ENCODE peak calls at places on chromosomes 4 and X, in seven cellular contexts. J, A, W, P, B, F and Z are unnamed samples.

GRCh38 chrX:23660766-23661132 is 6.5 kb upstream of the PRDX4 start:
- DNase-seq in J (no peak), W (no peak), F (no peak), A (no peak), B (no peak), P (no peak), Z (no peak)

GRCh38 chr4:119692001-119692400 is 63.4 kb upstream of the PDE5A start:
- DNase-seq in A (no peak), W (no peak), J (no peak), P (no peak), B (no peak), F (no peak), Z (no peak)

GRCh38 chr4:14792702-14793227 is 209.5 kb upstream of the CPEB2 start:
- DNase-seq in W (no peak), B (no peak), J (no peak), F (no peak), A (no peak), P (no peak), Z (no peak)

GRCh38 chrX:31166416-31166815 is 94.6 kb upstream of the FTHL17 start:
- DNase-seq in B (no peak), F (no peak), J (no peak), A (no peak), P (no peak), W (no peak), Z (no peak)

GRCh38 chrX:132861076-132861475 is 97.4 kb downstream of the HS6ST2 start:
- DNase-seq in F (no peak), W (no peak), B (no peak), J (no peak), P (no peak), A (no peak), Z (no peak)

GRCh38 chr4:101346562-101347266 is 612 bp downstream of the PPP3CA start:
- DNase-seq in J (peak), A (peak), P (peak), W (no peak), F (no peak), B (peak), Z (peak)

GRCh38 chr4:182593864-182594263 is 323.3 kb downstream of the DCTD start:
- DNase-seq in F (no peak), W (no peak), B (no peak), J (no peak), P (no peak), A (no peak), Z (no peak)

GRCh38 chrX:68409154-68409553 is 24.1 kb downstream of the OPHN1 start:
- DNase-seq in P (no peak), J (no peak), W (no peak), B (no peak), F (no peak), A (no peak), Z (no peak)

GRCh38 chrX:53239474-53239873 is 14.5 kb upstream of the KDM5C start:
- DNase-seq in B (peak), W (no peak), J (peak), P (peak), A (no peak), F (no peak), Z (no peak)

GRCh38 chrX:116290359-116290758 is 119.8 kb downstream of the AGTR2 start:
- DNase-seq in J (no peak), W (no peak), B (no peak), F (no peak), A (no peak), P (no peak), Z (no peak)

GRCh38 chr4:87865960-87866598 is 33.3 kb downstream of the MEPE start:
- DNase-seq in P (no peak), A (no peak), F (no peak), J (no peak), B (peak), W (no peak), Z (no peak)

GRCh38 chrX:41308884-41309655 is 24.9 kb upstream of the DDX3X start:
- DNase-seq in P (no peak), F (no peak), J (no peak), B (no peak), W (no peak), A (no peak), Z (no peak)

GRCh38 chrX:45083314-45083713 is 117.4 kb downstream of the DIPK2B start:
- DNase-seq in W (no peak), J (no peak), A (no peak), F (no peak), B (no peak), P (no peak), Z (no peak)

GRCh38 chr4:73068496-73069337 is 799 bp downstream of the COX18 start:
- DNase-seq in A (no peak), J (no peak), P (no peak), F (peak), W (peak), B (peak), Z (no peak)

GRCh38 chr4:41074227-41074626 is 140.1 kb downstream of the APBB2 start:
- DNase-seq in F (no peak), W (no peak), B (no peak), A (no peak), P (no peak), J (no peak), Z (no peak)

GRCh38 chrX:50333308-50333707 is 128.7 kb downstream of the CCNB3 start:
- DNase-seq in P (no peak), W (no peak), B (no peak), F (no peak), J (no peak), A (no peak), Z (no peak)

GRCh38 chrX:144896323-144896722 is 351.0 kb upstream of the SPANXN1 start:
- DNase-seq in P (no peak), W (no peak), A (no peak), J (no peak), B (no peak), F (peak), Z (no peak)

GRCh38 chrX:98795636-98796035 is 1614.4 kb downstream of the PCDH19 start:
- DNase-seq in B (no peak), A (no peak), W (no peak), F (no peak), P (no peak), J (no peak), Z (no peak)

GRCh38 chr4:53476232-53477037 is 99.0 kb downstream of the FIP1L1 start:
- DNase-seq in A (no peak), F (no peak), B (no peak), J (no peak), W (no peak), P (no peak), Z (no peak)

GRCh38 chrX:72142094-72142843 is 10.6 kb upstream of the RTL5 start:
- DNase-seq in B (no peak), P (no peak), W (no peak), J (no peak), A (no peak), F (peak), Z (no peak)

GRCh38 chr4:72319596-72319995 is 249.4 kb downstream of the ADAMTS3 start:
- DNase-seq in A (no peak), F (no peak), J (no peak), P (no peak), B (no peak), W (no peak), Z (no peak)

GRCh38 chr4:172142331-172142738 is 329.1 kb downstream of the GALNTL6 start:
- DNase-seq in P (no peak), W (no peak), A (no peak), B (no peak), J (no peak), F (no peak), Z (no peak)

GRCh38 chr4:175671491-175671934 is 140.6 kb downstream of the GPM6A start:
- DNase-seq in F (peak), A (no peak), B (no peak), W (no peak), P (peak), J (no peak), Z (no peak)

GRCh38 chrX:33053001-33053400 is 158.3 kb downstream of the DMD start:
- DNase-seq in F (no peak), B (no peak), P (no peak), A (no peak), J (no peak), W (no peak), Z (no peak)

GRCh38 chr4:41611881-41612871 is 74.2 kb downstream of the LIMCH1 start:
- DNase-seq in B (no peak), A (no peak), F (peak), W (no peak), J (no peak), P (no peak), Z (no peak)

GRCh38 chr4:41853973-41854372 is 81.3 kb upstream of the TMEM33 start:
- DNase-seq in P (no peak), A (no peak), F (no peak), J (no peak), B (peak), W (no peak), Z (no peak)

GRCh38 chr4:85777908-85778808 is 303.2 kb downstream of the ARHGAP24 start:
- DNase-seq in B (no peak), A (no peak), F (no peak), J (no peak), W (peak), P (no peak), Z (no peak)

GRCh38 chr4:4986856-4987255 is 32.4 kb downstream of the CYTL1 start:
- DNase-seq in A (no peak), J (no peak), B (no peak), W (no peak), P (no peak), F (no peak), Z (no peak)

DNA sequence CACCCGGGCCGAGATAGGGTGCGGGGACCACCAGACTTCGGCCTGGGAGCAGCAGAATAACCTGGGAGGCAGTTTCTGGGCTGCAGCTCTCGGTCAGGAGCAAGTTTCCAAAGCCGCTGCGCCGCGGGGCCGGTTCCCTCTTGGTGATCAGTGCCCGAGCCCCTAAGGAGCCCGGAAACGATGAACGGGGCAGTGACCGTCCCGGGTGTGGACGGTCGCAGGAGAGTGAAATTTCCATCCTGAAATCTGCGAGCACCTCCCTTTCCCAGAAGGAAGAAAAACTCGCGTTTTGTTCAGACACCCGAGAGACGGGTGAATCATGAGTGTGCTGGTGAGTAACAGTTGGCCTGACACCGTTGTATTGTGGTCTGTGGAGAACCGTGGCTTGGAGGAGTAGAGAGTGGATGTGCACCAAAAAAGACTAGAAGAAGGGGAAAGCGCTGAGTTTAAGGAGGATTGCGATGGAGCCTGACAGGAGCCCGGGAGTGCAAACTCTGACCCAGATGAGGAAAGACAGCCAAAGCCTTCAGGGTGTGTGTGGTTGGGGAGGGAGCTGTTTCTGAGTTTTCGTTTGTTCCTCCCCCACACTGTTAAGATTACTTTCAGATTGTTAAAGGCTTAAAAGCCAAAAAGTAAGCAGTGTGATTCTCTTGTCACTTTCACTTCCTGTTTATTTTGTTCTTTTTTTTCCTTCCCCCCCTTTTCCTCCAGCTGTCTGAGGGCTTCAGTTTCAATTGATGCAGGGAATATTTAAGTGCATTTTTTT is 824 bp downstream of the MCUB start:
- DNase-seq in J (peak), F (peak), B (no peak), P (peak), A (peak), W (peak), Z (peak)
- TF ChIP-seq TAF1 in J (no peak), F (peak), B (no peak), P (no peak), A (peak), W (peak), Z (peak)

DNA sequence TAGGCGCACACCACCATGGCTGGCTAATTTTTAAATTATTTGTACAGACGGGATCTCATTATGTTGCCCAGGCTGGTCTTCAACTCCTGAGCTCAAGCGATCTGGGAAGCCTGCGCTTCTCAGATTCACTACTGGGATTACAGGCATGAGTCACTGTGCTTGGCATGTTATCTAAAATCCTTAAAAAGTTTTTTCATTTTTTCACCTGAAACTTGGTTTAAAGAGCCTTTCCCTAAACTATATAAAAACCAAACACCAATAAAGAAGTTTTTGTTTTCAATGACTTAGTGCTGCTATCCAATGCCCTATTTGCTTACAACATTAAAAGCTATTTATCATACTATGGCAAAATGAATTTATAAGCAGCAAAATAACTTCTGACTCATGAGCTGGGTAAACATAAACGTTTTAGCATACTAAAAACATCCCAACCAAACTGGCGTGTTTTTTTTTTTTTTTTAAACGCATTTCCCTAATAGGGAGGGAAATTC is 127.8 kb downstream of the UBE2K start:
- DNase-seq in A (no peak), P (no peak), J (no peak), W (no peak), F (no peak), B (no peak), Z (no peak)
- TF ChIP-seq TAF1 in A (no peak), P (no peak), J (no peak), W (no peak), F (no peak), B (no peak), Z (no peak)

DNA sequence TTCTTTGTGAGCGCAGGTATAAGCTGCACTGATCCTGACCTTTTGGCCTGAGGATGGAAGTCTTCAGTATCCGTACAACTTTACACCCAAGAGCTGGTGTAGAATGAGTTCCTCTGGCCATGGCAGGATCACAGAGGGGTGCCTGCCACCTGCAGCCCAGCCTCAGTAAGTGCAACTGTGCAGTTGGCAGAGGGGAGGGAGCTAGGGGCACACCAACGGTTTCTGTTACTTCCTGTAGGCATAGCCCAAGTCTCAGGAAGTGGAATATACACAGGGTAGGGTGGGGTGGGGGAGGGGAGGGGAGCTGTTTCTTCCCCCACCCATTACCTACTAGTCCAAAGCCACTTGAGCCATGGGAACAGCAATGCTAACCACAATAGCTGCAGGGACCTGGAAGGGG is 85.4 kb upstream of the GBA3 start:
- DNase-seq in B (peak), P (no peak), W (no peak), A (no peak), J (no peak), F (peak), Z (no peak)
- TF ChIP-seq TAF1 in B (no peak), P (no peak), W (no peak), A (no peak), J (no peak), F (no peak), Z (no peak)

DNA sequence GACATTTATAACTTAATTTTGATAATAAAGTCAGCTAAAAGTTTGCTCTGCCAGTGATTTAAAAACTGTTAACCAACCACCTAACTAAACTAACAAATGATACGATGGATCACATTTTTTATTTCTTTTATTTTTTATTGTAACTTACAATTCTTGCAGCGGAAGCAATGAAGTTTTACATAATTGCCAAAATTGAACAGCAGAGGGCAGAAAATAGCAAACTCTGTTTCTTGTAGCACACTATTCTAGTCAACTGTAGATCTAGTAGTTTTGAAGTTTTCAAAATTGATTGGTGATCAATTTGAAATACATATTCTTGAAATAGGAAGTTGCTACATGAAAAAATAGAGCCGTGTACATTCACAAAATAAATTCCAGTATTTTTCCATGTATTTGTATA is 2.8 kb upstream of the GRIA2 start:
- DNase-seq in A (no peak), P (no peak), F (peak), B (peak), J (no peak), W (no peak), Z (no peak)
- TF ChIP-seq TAF1 in A (no peak), P (no peak), F (no peak), B (no peak), J (no peak), W (no peak), Z (no peak)

GRCh38 chrX:46559062-46559461 is 13.8 kb upstream of the ZNF674 start:
- DNase-seq in F (no peak), B (no peak), A (no peak), P (no peak), W (no peak), J (no peak), Z (no peak)

GRCh38 chrX:46551494-46552128 is 6.4 kb upstream of the ZNF674 start:
- DNase-seq in F (no peak), B (no peak), A (no peak), W (no peak), P (peak), J (no peak), Z (no peak)

GRCh38 chrX:46553935-46554334 is 8.7 kb upstream of the ZNF674 start:
- DNase-seq in A (no peak), J (no peak), B (no peak), W (no peak), F (no peak), P (no peak), Z (no peak)

GRCh38 chrX:46549914-46550313 is 4.7 kb upstream of the ZNF674 start:
- DNase-seq in J (no peak), F (no peak), P (no peak), W (no peak), A (no peak), B (no peak), Z (no peak)

DNA sequence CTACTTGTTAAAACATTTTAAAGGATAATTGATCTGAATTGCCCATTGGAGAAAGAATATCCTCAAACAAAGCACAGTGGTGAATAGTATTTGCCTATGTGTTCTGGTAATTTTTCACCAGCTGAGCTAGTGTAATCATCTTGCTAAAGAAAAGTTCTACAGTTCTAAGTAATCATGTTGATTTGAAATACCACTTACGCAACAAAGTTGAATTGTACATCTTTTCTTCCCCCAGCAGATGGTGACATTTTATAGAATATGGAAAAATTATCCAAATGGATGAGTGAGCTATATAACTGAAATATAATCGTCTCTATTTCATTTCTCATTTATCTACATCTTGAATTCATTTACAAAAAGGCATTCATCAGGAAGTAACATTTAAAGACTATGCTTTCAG is 9.7 kb upstream of the ZNF674 start:
- DNase-seq in J (no peak), W (no peak), P (no peak), F (no peak), A (no peak), B (peak), Z (no peak)
- TF ChIP-seq TAF1 in J (no peak), W (no peak), P (no peak), F (no peak), A (no peak), B (no peak), Z (no peak)

GRCh38 chrX:136691028-136691809 is 43.3 kb downstream of the CD40LG start:
- DNase-seq in A (no peak), P (no peak), J (no peak), W (no peak), F (no peak), B (no peak), Z (no peak)
- TF ChIP-seq TAF1 in A (no peak), P (no peak), J (no peak), W (no peak), F (no peak), B (no peak), Z (no peak)

DNA sequence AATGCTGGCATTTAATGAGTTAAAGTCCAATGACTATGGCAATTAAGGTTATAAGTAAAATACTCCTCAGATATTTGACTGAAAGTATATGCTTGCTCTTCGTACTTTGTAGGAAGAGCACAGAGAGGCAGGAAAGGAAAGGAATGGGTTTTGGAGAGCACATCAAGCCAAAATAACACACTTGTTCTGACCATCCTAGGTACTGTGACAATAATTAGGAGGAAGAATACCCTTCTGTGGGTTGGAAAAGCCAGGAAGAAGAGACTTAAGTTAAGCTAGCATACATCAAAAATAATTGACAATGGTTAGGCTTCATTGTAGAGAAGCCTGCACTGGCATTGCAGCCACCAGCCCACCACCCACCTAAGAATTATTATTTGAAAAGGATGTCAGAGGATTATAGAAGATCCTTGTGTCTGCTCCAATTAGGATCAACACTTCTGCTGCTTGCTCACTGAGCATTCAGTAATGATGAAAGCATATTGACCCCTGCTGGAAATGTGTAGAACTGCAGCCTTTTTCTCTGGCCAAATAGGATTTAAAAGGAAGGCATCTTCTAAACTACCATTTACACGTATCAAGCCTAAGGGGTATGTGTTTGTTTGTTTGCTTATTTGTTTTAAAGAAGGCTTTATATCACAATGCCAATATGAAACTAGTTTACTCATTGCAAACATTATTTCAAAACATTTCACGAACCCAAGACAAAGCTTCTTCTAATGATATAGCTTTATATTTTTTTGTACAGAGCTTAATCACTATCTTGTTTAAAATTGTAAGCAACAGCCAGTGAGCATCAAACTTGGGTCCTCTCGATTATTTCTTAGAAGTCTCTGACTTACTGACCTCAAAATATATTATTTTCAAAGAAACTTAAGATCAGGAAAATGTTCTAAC is 286.2 kb upstream of the TET2 start:
- DNase-seq in J (peak), F (peak), P (peak), W (peak), B (peak), A (peak), Z (peak)
- TF ChIP-seq TAF1 in J (no peak), F (no peak), P (no peak), W (no peak), B (no peak), A (no peak), Z (no peak)